ENCODE peak calls at places on chromosomes 3 and 15, in six cellular contexts. Z is CD4-positive, alpha-beta T cell; A is AG04450; U is left ventricle myocardium inferior; T is NB4; I is neural crest cell. M is an unnamed sample.
A peak's percentile ranks its signal among the peaks of the same experiment; 100 is the strongest.

GRCh38 chr3:168047190-168047795 is 48.4 kb downstream of the GOLIM4 start:
- DNase-seq in Z (no peak), A (peak; percentile 55), U (no peak), T (peak; percentile 80), I (no peak), M (no peak)

GRCh38 chr3:131883086-131883485 is 151.7 kb downstream of the CPNE4 start:
- DNase-seq in Z (no peak), A (no peak), U (no peak), T (no peak), I (no peak), M (no peak)

GRCh38 chr15:73389971-73390544 is 21.3 kb upstream of the HCN4 start:
- DNase-seq in Z (no peak), A (no peak), U (no peak), T (no peak), I (no peak), M (no peak)

GRCh38 chr15:61256231-61256630 is 27.1 kb upstream of the RORA start:
- DNase-seq in Z (no peak), A (no peak), U (no peak), T (no peak), I (no peak), M (no peak)

GRCh38 chr3:124768812-124769211 is 38.6 kb downstream of the UMPS start:
- DNase-seq in Z (no peak), A (no peak), U (no peak), T (peak; percentile 26), I (no peak), M (no peak)

GRCh38 chr3:176994876-176995781 is 202.2 kb downstream of the TBL1XR1 start:
- DNase-seq in Z (no peak), A (no peak), U (no peak), T (no peak), I (no peak), M (no peak)

GRCh38 chr3:158160958-158161357 is 51.1 kb downstream of the RSRC1 start:
- DNase-seq in Z (no peak), A (peak; percentile 38), U (no peak), T (peak; percentile 6), I (no peak), M (no peak)

GRCh38 chr3:12308517-12308916 is 19.6 kb downstream of the PPARG start:
- DNase-seq in Z (no peak), A (peak; percentile 67), U (no peak), T (peak; percentile 36), I (no peak), M (no peak)

GRCh38 chr15:75648156-75649000 is 666 bp downstream of the SNX33 start:
- DNase-seq in Z (no peak), A (no peak), U (peak; percentile 50), T (peak; percentile 61), I (no peak), M (no peak)

GRCh38 chr3:14371573-14372474 is 30.6 kb upstream of the SLC6A6 start:
- DNase-seq in Z (no peak), A (no peak), U (peak; percentile 89), T (peak; percentile 56), I (no peak), M (no peak)

GRCh38 chr15:62848631-62849050 is 193.9 kb upstream of the TPM1 start:
- DNase-seq in Z (no peak), A (no peak), U (no peak), T (no peak), I (no peak), M (no peak)

GRCh38 chr3:26280517-26280916 is 342.1 kb upstream of the LRRC3B start:
- DNase-seq in Z (no peak), A (no peak), U (no peak), T (peak; percentile 2), I (no peak), M (no peak)
- TF ChIP-seq CTCF in Z (no peak), A (no peak), U (peak; percentile 25), T (peak; percentile 12), I (peak; percentile 29), M (no peak)

GRCh38 chr15:26656080-26656479 is 116.8 kb downstream of the GABRB3 start:
- DNase-seq in Z (no peak), A (no peak), U (no peak), T (no peak), I (no peak), M (no peak)
- TF ChIP-seq CTCF in Z (no peak), A (no peak), U (no peak), T (no peak), I (no peak), M (no peak)

DNA sequence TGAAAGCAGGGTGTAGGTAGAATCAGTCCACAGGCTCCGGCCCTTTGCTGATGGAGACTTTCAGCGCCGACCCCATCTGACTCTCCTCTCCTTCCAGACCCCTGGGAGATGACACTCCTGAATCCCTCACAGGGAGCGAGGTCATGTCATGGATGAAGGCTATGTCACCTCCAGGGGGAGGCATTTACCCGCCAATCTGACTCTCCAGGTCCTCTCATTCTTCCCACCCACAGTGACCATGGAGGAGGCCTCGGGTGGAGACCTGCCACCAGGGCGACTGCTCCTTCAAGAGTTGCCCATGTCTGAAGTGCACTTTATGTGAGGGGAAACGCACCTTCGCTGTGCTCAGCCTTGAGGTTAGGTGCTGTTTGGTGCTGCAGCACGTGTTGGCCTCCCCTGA is 112.7 kb downstream of the KLF13 start:
- DNase-seq in Z (no peak), A (no peak), U (no peak), T (peak; percentile 51), I (no peak), M (no peak)
- TF ChIP-seq CTCF in Z (no peak), A (no peak), U (peak; percentile 38), T (peak; percentile 26), I (peak; percentile 18), M (no peak)

DNA sequence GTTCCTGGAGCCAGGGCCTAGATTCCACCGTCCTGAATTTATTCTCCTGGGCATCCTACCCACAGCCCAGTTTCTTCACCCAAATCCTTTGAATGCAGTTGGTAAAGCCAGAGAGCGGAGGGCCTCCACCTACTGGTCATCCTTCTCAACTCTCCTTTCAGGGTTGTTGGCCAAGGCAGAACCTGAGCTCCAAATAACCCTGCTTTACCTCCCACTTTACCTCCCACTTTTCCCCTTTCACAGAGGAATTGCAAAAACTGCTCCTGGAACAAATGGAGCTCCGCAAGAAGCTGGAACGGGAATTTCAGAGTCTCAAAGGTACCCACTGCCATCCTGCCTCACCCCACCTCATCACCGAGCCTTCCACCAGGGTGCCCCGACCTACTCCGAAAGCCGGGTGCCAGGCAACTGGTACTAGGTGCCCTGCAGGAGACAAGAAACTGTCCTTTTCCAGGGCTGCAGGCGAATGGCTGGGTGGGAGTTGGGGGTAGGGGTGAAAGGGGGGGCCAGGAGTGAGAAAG is 6.8 kb downstream of the SKOR1 start:
- DNase-seq in Z (no peak), A (no peak), U (no peak), T (peak; percentile 59), I (no peak), M (no peak)
- TF ChIP-seq CTCF in Z (no peak), A (peak; percentile 55), U (peak; percentile 27), T (peak; percentile 41), I (peak; percentile 26), M (peak; percentile 14)